ENCODE peak calls at places on chromosomes 11 and 22, in seven cellular contexts. F is thoracic aorta; S is HepG2; Z is cardiac muscle cell; N is IMR-90; H is CD8-positive, alpha-beta memory T cell; M is sigmoid colon. G is an unnamed sample.
A peak's percentile ranks its signal among the peaks of the same experiment; 100 is the strongest.

GRCh38 chr11:80899381-80899780 is 1458.6 kb upstream of the TENM4 start:
- DNase-seq in F (no peak), S (no peak), Z (peak; percentile 78), N (no peak), H (no peak), M (no peak), G (no peak)

GRCh38 chr11:59263225-59263894 is 50.6 kb upstream of the MPEG1 start:
- DNase-seq in F (no peak), S (peak; percentile 9), Z (no peak), N (no peak), H (no peak), M (no peak), G (no peak)

GRCh38 chr11:32161293-32161692 is 70.4 kb downstream of the RCN1 start:
- DNase-seq in F (no peak), S (no peak), Z (no peak), N (no peak), H (no peak), M (no peak), G (no peak)

GRCh38 chr22:39872548-39872947 is 21.0 kb downstream of the ENTHD1 start:
- DNase-seq in F (no peak), S (no peak), Z (no peak), N (no peak), H (no peak), M (no peak), G (no peak)

GRCh38 chr11:2299773-2300172 is 1.9 kb downstream of the C11orf21 start:
- DNase-seq in F (no peak), S (no peak), Z (no peak), N (no peak), H (no peak), M (no peak), G (no peak)

GRCh38 chr11:13535819-13536218 is 40.0 kb upstream of the PTH start:
- DNase-seq in F (no peak), S (peak; percentile 6), Z (no peak), N (no peak), H (no peak), M (no peak), G (no peak)

GRCh38 chr11:118175600-118176399 is 639 bp downstream of the SCN2B start:
- DNase-seq in F (no peak), S (no peak), Z (no peak), N (no peak), H (no peak), M (no peak), G (no peak)

GRCh38 chr11:125535585-125535984 is 33.7 kb upstream of the EI24 start:
- DNase-seq in F (no peak), S (no peak), Z (no peak), N (no peak), H (no peak), M (no peak), G (no peak)

GRCh38 chr22:38942702-38943101 is 14.7 kb upstream of the APOBEC3A start:
- DNase-seq in F (no peak), S (no peak), Z (no peak), N (no peak), H (no peak), M (no peak), G (no peak)

GRCh38 chr11:4672470-4672869 is 25.2 kb downstream of the OR51E2 start:
- DNase-seq in F (no peak), S (no peak), Z (peak; percentile 1), N (peak; percentile 52), H (no peak), M (no peak), G (no peak)

GRCh38 chr11:87820026-87820425 is 355.2 kb downstream of the RAB38 start:
- DNase-seq in F (no peak), S (no peak), Z (no peak), N (no peak), H (no peak), M (no peak), G (no peak)

GRCh38 chr11:119190531-119190930 is 5.3 kb downstream of the NHERF4 start:
- DNase-seq in F (no peak), S (no peak), Z (no peak), N (no peak), H (no peak), M (no peak), G (no peak)

GRCh38 chr11:84165139-84165538 is 879.0 kb upstream of the CCDC90B start:
- DNase-seq in F (no peak), S (no peak), Z (no peak), N (no peak), H (no peak), M (no peak), G (no peak)

GRCh38 chr11:36364551-36364950 is 68.5 kb downstream of the PRR5L start:
- DNase-seq in F (no peak), S (no peak), Z (no peak), N (no peak), H (no peak), M (no peak), G (no peak)

GRCh38 chr11:123457187-123457770 is 27.2 kb downstream of the GRAMD1B start:
- DNase-seq in F (no peak), S (no peak), Z (peak; percentile 80), N (no peak), H (peak; percentile 15), M (peak; percentile 67), G (no peak)

GRCh38 chr11:78339483-78339882 is 78.1 kb downstream of the GAB2 start:
- DNase-seq in F (no peak), S (no peak), Z (no peak), N (no peak), H (no peak), M (no peak), G (no peak)

DNA sequence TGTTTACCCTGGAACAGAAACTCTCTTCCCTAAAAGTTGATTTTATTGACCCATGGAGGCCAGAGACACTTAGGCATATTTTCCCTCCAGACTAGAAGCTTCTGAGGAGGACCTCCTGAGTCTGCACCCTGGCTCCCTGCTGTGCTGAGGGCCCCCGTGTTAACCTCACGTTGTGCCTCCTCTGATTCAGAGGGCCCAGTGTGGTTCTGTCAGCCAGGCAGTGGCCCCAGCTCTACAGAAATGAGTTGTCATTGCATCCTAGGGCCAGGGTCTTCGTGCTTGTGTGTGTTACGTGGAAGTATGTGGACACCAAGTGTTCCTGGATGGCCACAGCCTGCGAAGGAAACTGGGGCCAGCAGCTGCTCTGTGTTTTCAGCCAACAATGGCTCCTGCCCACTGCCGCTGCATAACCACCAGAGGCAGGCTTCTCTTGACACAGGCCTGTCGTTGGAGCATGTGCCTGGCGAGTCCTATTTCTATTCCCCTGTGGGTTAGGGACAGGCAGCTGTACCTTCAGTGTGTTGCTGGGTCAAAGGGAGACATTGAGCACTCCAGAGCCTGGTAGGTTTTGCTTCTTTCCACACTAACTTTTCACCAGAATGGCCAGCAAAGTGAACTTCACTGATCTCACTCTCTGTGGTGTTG is 44.5 kb downstream of the MED15 start:
- DNase-seq in F (no peak), S (peak; percentile 53), Z (peak; percentile 19), N (no peak), H (no peak), M (peak; percentile 79), G (peak; percentile 76)
- H3K4me1 ChIP-seq in F (peaks cover 54% of the 10 kb centered on the region), S (peaks cover 43% of the 10 kb centered on the region), Z (peaks cover 44% of the 10 kb centered on the region), N (peaks cover 47% of the 10 kb centered on the region), H (peaks cover 96% of the 10 kb centered on the region), M (peaks cover 71% of the 10 kb centered on the region), G (peaks cover 91% of the 10 kb centered on the region)

GRCh38 chr22:45163074-45163416 is 680 bp upstream of the NUP50 start:
- DNase-seq in F (no peak), S (no peak), Z (peak; percentile 60), N (peak; percentile 54), H (no peak), M (peak; percentile 71), G (no peak)
- H3K27ac ChIP-seq in F (peak overlapping the region; percentile 41), S (peak overlapping the region; percentile 83), Z (peak overlapping the region; percentile 77), N (peak overlapping the region; percentile 80), H (peak overlapping the region; percentile 79), M (peak overlapping the region; percentile 94), G (peak overlapping the region; percentile 76)

GRCh38 chr11:64776425-64776824 is 1.9 kb downstream of the SF1 start:
- DNase-seq in F (no peak), S (no peak), Z (no peak), N (no peak), H (no peak), M (no peak), G (no peak)

GRCh38 chr11:64778223-64778472 is 194 bp downstream of the SF1 start:
- DNase-seq in F (no peak), S (no peak), Z (no peak), N (no peak), H (no peak), M (no peak), G (no peak)

GRCh38 chr11:64777449-64778222 is 706 bp downstream of the SF1 start:
- DNase-seq in F (peak; percentile 26), S (peak; percentile 58), Z (peak; percentile 83), N (peak; percentile 75), H (peak; percentile 77), M (peak; percentile 91), G (peak; percentile 93)

GRCh38 chr11:64776875-64777274 is 1.5 kb downstream of the SF1 start:
- DNase-seq in F (no peak), S (no peak), Z (no peak), N (no peak), H (no peak), M (peak; percentile 55), G (no peak)

GRCh38 chr11:64778473-64779298 is at the start of gene SF1:
- DNase-seq in F (peak; percentile 98), S (peak; percentile 100), Z (peak; percentile 100), N (peak; percentile 100), H (peak; percentile 99), M (peak; percentile 100), G (peak; percentile 99)
- H3K4me1 ChIP-seq in F (peaks cover 31% of the 10 kb centered on the region), S (peaks cover 39% of the 10 kb centered on the region), Z (peaks cover 21% of the 10 kb centered on the region), N (peaks cover 2% of the 10 kb centered on the region), H (peaks cover 53% of the 10 kb centered on the region), M (peaks cover 42% of the 10 kb centered on the region), G (peaks cover 40% of the 10 kb centered on the region)

GRCh38 chr22:18112440-18112839 is 1.8 kb downstream of the TUBA8 start:
- DNase-seq in F (no peak), S (no peak), Z (no peak), N (no peak), H (no peak), M (no peak), G (no peak)
- H3K27ac ChIP-seq in F (no peak overlapping the region), S (no peak overlapping the region), Z (no peak overlapping the region), N (no peak overlapping the region), H (no peak overlapping the region), M (no peak overlapping the region), G (peak overlapping the region; percentile 92)